ENCODE peak calls at places on chromosomes 16 and 17, in five cellular contexts. One of them, this sample, is unnamed.

GRCh38 chr17:82338858-82339633 is 5.5 kb upstream of the SECTM1 start:
- DNase-seq in neural crest cell: no peak
- DNase-seq in globus pallidus: no peak
- DNase-seq in adrenal gland: peak; percentile 64
- DNase-seq in EL: peak; percentile 85
- DNase-seq in this sample: no peak

GRCh38 chr16:56558024-56558747 is 6.7 kb upstream of the MT4 start:
- DNase-seq in neural crest cell: no peak
- DNase-seq in adrenal gland: peak; percentile 85
- DNase-seq in EL: peak; percentile 89
- DNase-seq in globus pallidus: peak; percentile 68
- DNase-seq in this sample: no peak

GRCh38 chr16:84528317-84528716 is 23.9 kb upstream of the MEAK7 start:
- DNase-seq in EL: no peak
- DNase-seq in globus pallidus: no peak
- DNase-seq in neural crest cell: no peak
- DNase-seq in adrenal gland: no peak
- DNase-seq in this sample: no peak

GRCh38 chr16:83717814-83718213 is 90.0 kb upstream of the HSBP1 start:
- DNase-seq in adrenal gland: no peak
- DNase-seq in globus pallidus: peak; percentile 79
- DNase-seq in EL: peak; percentile 96
- DNase-seq in neural crest cell: no peak
- DNase-seq in this sample: peak; percentile 52

GRCh38 chr16:82653550-82654511 is 27.1 kb downstream of the CDH13 start:
- DNase-seq in EL: peak; percentile 98
- DNase-seq in neural crest cell: no peak
- DNase-seq in adrenal gland: no peak
- DNase-seq in globus pallidus: no peak
- DNase-seq in this sample: peak; percentile 87

GRCh38 chr17:56125830-56126819 is 27.1 kb upstream of the ANKFN1 start:
- DNase-seq in adrenal gland: no peak
- DNase-seq in EL: peak; percentile 84
- DNase-seq in globus pallidus: no peak
- DNase-seq in neural crest cell: peak; percentile 18
- DNase-seq in this sample: no peak

GRCh38 chr17:65987988-65988387 is 203.9 kb downstream of the CEP112 start:
- DNase-seq in globus pallidus: no peak
- DNase-seq in adrenal gland: no peak
- DNase-seq in EL: peak; percentile 49
- DNase-seq in neural crest cell: no peak
- DNase-seq in this sample: peak; percentile 13

GRCh38 chr16:29664133-29664912 is 1.3 kb downstream of the SPN start:
- DNase-seq in adrenal gland: no peak
- DNase-seq in EL: no peak
- DNase-seq in globus pallidus: no peak
- DNase-seq in neural crest cell: peak; percentile 23
- DNase-seq in this sample: no peak

GRCh38 chr16:69318177-69318910 is 7.2 kb downstream of the VPS4A start:
- DNase-seq in EL: no peak
- DNase-seq in neural crest cell: no peak
- DNase-seq in globus pallidus: no peak
- DNase-seq in adrenal gland: peak; percentile 22
- DNase-seq in this sample: no peak

GRCh38 chr17:46940692-46941404 is 17.9 kb downstream of the GOSR2 start:
- DNase-seq in EL: peak; percentile 78
- DNase-seq in adrenal gland: peak; percentile 83
- DNase-seq in globus pallidus: peak; percentile 72
- DNase-seq in neural crest cell: peak; percentile 82
- DNase-seq in this sample: no peak

GRCh38 chr16:47477680-47478079 is 16.5 kb downstream of the PHKB start:
- DNase-seq in EL: peak; percentile 48
- DNase-seq in neural crest cell: no peak
- DNase-seq in adrenal gland: no peak
- DNase-seq in globus pallidus: no peak
- DNase-seq in this sample: no peak

GRCh38 chr16:20302389-20302788 is 24.9 kb downstream of the GP2 start:
- DNase-seq in neural crest cell: no peak
- DNase-seq in EL: no peak
- DNase-seq in globus pallidus: no peak
- DNase-seq in adrenal gland: no peak
- DNase-seq in this sample: no peak

GRCh38 chr16:31033709-31034492 is 543 bp downstream of the STX4 start:
- DNase-seq in globus pallidus: peak; percentile 93
- DNase-seq in neural crest cell: peak; percentile 78
- DNase-seq in adrenal gland: peak; percentile 89
- DNase-seq in EL: peak; percentile 81
- DNase-seq in this sample: peak; percentile 15

GRCh38 chr16:68629315-68629900 is 15.7 kb upstream of the CDH3 start:
- DNase-seq in EL: no peak
- DNase-seq in globus pallidus: no peak
- DNase-seq in neural crest cell: no peak
- DNase-seq in adrenal gland: no peak
- DNase-seq in this sample: no peak

GRCh38 chr17:77473615-77474226 is 333.0 kb downstream of the SEC14L1 start:
- DNase-seq in EL: no peak
- DNase-seq in adrenal gland: no peak
- DNase-seq in neural crest cell: no peak
- DNase-seq in globus pallidus: no peak
- DNase-seq in this sample: no peak

GRCh38 chr17:57706761-57707160 is 38.3 kb downstream of the CCDC182 start:
- DNase-seq in adrenal gland: no peak
- DNase-seq in globus pallidus: no peak
- DNase-seq in EL: no peak
- DNase-seq in neural crest cell: no peak
- DNase-seq in this sample: no peak

GRCh38 chr17:17406225-17406624 is 70.6 kb upstream of the MED9 start:
- DNase-seq in adrenal gland: no peak
- DNase-seq in globus pallidus: no peak
- DNase-seq in neural crest cell: no peak
- DNase-seq in EL: no peak
- DNase-seq in this sample: no peak

GRCh38 chr16:31333686-31334649 is 21.0 kb upstream of the ITGAX start:
- DNase-seq in EL: peak; percentile 31
- DNase-seq in neural crest cell: no peak
- DNase-seq in adrenal gland: peak; percentile 15
- DNase-seq in globus pallidus: no peak
- DNase-seq in this sample: no peak

GRCh38 chr17:9226794-9227135 is 205.5 kb downstream of the NTN1 start:
- DNase-seq in adrenal gland: no peak
- DNase-seq in EL: no peak
- DNase-seq in neural crest cell: no peak
- DNase-seq in globus pallidus: no peak
- DNase-seq in this sample: no peak

GRCh38 chr16:28915181-28915580 is 9.9 kb downstream of the RABEP2 start:
- DNase-seq in globus pallidus: no peak
- DNase-seq in neural crest cell: no peak
- DNase-seq in EL: peak; percentile 79
- DNase-seq in adrenal gland: no peak
- DNase-seq in this sample: peak; percentile 54

GRCh38 chr17:39069114-39069756 is 82.2 kb downstream of the PLXDC1 start:
- DNase-seq in neural crest cell: no peak
- DNase-seq in adrenal gland: peak; percentile 38
- DNase-seq in EL: peak; percentile 54
- DNase-seq in globus pallidus: peak; percentile 30
- DNase-seq in this sample: no peak

GRCh38 chr17:45775148-45775547 is 9.0 kb upstream of the CRHR1 start:
- DNase-seq in neural crest cell: no peak
- DNase-seq in adrenal gland: no peak
- DNase-seq in EL: no peak
- DNase-seq in globus pallidus: no peak
- DNase-seq in this sample: no peak

GRCh38 chr17:20955437-20956323 is 87.1 kb downstream of the USP22 start:
- DNase-seq in EL: peak; percentile 19
- DNase-seq in adrenal gland: peak; percentile 63
- DNase-seq in globus pallidus: no peak
- DNase-seq in neural crest cell: no peak
- DNase-seq in this sample: no peak

GRCh38 chr16:51544850-51545467 is 393.9 kb upstream of the SALL1 start:
- DNase-seq in neural crest cell: no peak
- DNase-seq in globus pallidus: no peak
- DNase-seq in EL: no peak
- DNase-seq in adrenal gland: no peak
- DNase-seq in this sample: no peak

GRCh38 chr17:47898246-47898645 is 2.2 kb downstream of the SP2 start:
- DNase-seq in EL: no peak
- DNase-seq in adrenal gland: no peak
- DNase-seq in neural crest cell: no peak
- DNase-seq in globus pallidus: no peak
- DNase-seq in this sample: no peak

GRCh38 chr17:75319818-75320691 is 30.8 kb upstream of the SLC25A19 start:
- DNase-seq in neural crest cell: no peak
- DNase-seq in adrenal gland: no peak
- DNase-seq in globus pallidus: no peak
- DNase-seq in EL: peak; percentile 72
- DNase-seq in this sample: peak; percentile 67

GRCh38 chr16:57538235-57538711 is 1.9 kb upstream of the CCDC102A start:
- DNase-seq in EL: no peak
- DNase-seq in adrenal gland: peak; percentile 10
- DNase-seq in neural crest cell: no peak
- DNase-seq in globus pallidus: no peak
- DNase-seq in this sample: no peak

This sample was measured in non-pigmented ciliary epithelial cell.